ENCODE peak calls at places on chromosomes 12 and 14, in eight cellular contexts. C is HEK293T, L is A549, G is pancreas, I is SK-N-MC, R is Ammon's horn, A is EL, M is germinal center. D is an unnamed sample.

GRCh38 chr12:131612092-131612755 is 98.7 kb upstream of the SFSWAP start:
- DNase-seq in R (no peak), C (no peak), I (no peak), L (no peak), G (peak), A (no peak), M (no peak), D (no peak)

GRCh38 chr12:55686366-55687010 is 21.2 kb downstream of the ITGA7 start:
- DNase-seq in L (no peak), R (peak), C (no peak), G (no peak), A (peak), M (no peak), I (no peak), D (no peak)

GRCh38 chr12:753401-754237 is 1.2 kb downstream of the WNK1 start:
- DNase-seq in L (no peak), G (peak), C (peak), A (peak), R (peak), I (no peak), M (peak), D (no peak)

GRCh38 chr14:105093426-105094192 is 28.4 kb upstream of the GPR132 start:
- DNase-seq in G (peak), L (peak), M (peak), C (peak), A (peak), I (no peak), R (no peak), D (no peak)

GRCh38 chr12:111221296-111222026 is 147.4 kb downstream of the PHETA1 start:
- DNase-seq in M (no peak), C (no peak), L (no peak), G (no peak), I (no peak), R (no peak), A (no peak), D (no peak)

GRCh38 chr12:132245521-132246101 is 83.8 kb downstream of the GALNT9 start:
- DNase-seq in M (no peak), L (no peak), A (no peak), G (no peak), C (no peak), R (no peak), I (no peak), D (no peak)

GRCh38 chr14:96754845-96755184 is 42.4 kb upstream of the VRK1 start:
- DNase-seq in R (no peak), C (no peak), L (no peak), G (no peak), M (no peak), I (no peak), A (no peak), D (no peak)

GRCh38 chr14:42806909-42807315 is 1200.2 kb downstream of the LRFN5 start:
- DNase-seq in C (no peak), L (no peak), I (no peak), G (no peak), R (no peak), M (no peak), A (no peak), D (no peak)

GRCh38 chr14:44453433-44454171 is 53.5 kb downstream of the FSCB start:
- DNase-seq in M (no peak), L (no peak), I (no peak), R (no peak), C (no peak), A (no peak), G (no peak), D (no peak)

GRCh38 chr14:57420986-57421385 is 30.6 kb downstream of the NAA30 start:
- DNase-seq in M (no peak), G (no peak), L (no peak), C (no peak), I (no peak), R (no peak), A (no peak), D (no peak)

GRCh38 chr14:80942158-80942738 is 710 bp upstream of the CEP128 start:
- DNase-seq in I (no peak), R (peak), C (no peak), G (no peak), M (no peak), A (no peak), L (no peak), D (no peak)

GRCh38 chr12:41606741-41607460 is 418.8 kb downstream of the PDZRN4 start:
- DNase-seq in A (no peak), L (no peak), I (no peak), G (no peak), M (no peak), C (no peak), R (no peak), D (no peak)

GRCh38 chr12:57590892-57591566 is at the start of gene PIP4K2C:
- DNase-seq in L (peak), R (peak), I (no peak), M (peak), C (peak), A (peak), G (peak), D (peak)

GRCh38 chr12:71639341-71639760 is 24.3 kb downstream of the ZFC3H1 start:
- DNase-seq in G (no peak), I (no peak), M (no peak), A (peak), C (no peak), R (peak), L (peak), D (no peak)

GRCh38 chr12:121438207-121438606 is 38.3 kb downstream of the RNF34 start:
- DNase-seq in A (no peak), L (no peak), M (no peak), G (no peak), R (no peak), C (no peak), I (no peak), D (no peak)